ENCODE peak calls at places on chromosomes 6 and 20, in eight cellular contexts. J is astrocyte of the spinal cord, R is Caco-2, L is GM06990, M is cardiac fibroblast, C is mammary epithelial cell, T is left lung, E is coronary artery. N is an unnamed sample.
A peak's percentile ranks its signal among the peaks of the same experiment; 100 is the strongest.

GRCh38 chr20:8693709-8694108 is 375.2 kb upstream of the PLCB4 start:
- DNase-seq in C (peak; percentile 1), J (peak; percentile 30), T (no peak), M (peak; percentile 24), L (no peak), R (no peak), E (no peak), N (peak; percentile 64)

GRCh38 chr6:85479221-85479620 is 29.3 kb downstream of the NT5E start:
- DNase-seq in T (no peak), R (no peak), C (no peak), L (no peak), M (no peak), J (no peak), E (no peak), N (no peak)

GRCh38 chr6:63487123-63487813 is 85.0 kb upstream of the LOC128125822 start:
- DNase-seq in T (no peak), C (no peak), M (peak; percentile 1), R (no peak), J (no peak), E (no peak), L (no peak), N (no peak)

GRCh38 chr6:43334466-43335095 is 26.0 kb upstream of the CRIP3 start:
- DNase-seq in M (peak; percentile 73), J (peak; percentile 64), T (no peak), L (no peak), C (peak; percentile 47), E (no peak), R (peak; percentile 55), N (peak; percentile 71)

GRCh38 chr6:146381486-146381885 is 162.1 kb upstream of the RAB32 start:
- DNase-seq in M (peak; percentile 3), J (no peak), R (no peak), C (no peak), T (no peak), E (no peak), L (no peak), N (no peak)

GRCh38 chr6:80438728-80439127 is 332.3 kb downstream of the BCKDHB start:
- DNase-seq in R (no peak), J (peak; percentile 67), E (no peak), C (peak; percentile 83), T (no peak), L (no peak), M (peak; percentile 73), N (peak; percentile 88)

GRCh38 chr6:3835055-3835731 is 14.0 kb upstream of the FAM50B start:
- DNase-seq in C (no peak), L (no peak), M (peak; percentile 76), T (no peak), J (no peak), E (no peak), R (peak; percentile 62), N (peak; percentile 65)

GRCh38 chr6:5516036-5516435 is 254.7 kb downstream of the FARS2 start:
- DNase-seq in C (no peak), E (no peak), J (no peak), T (no peak), M (no peak), L (no peak), R (no peak), N (no peak)

GRCh38 chr6:2900821-2901644 is 2.1 kb downstream of the SERPINB9 start:
- DNase-seq in T (no peak), J (no peak), C (no peak), M (peak; percentile 45), L (no peak), R (no peak), E (no peak), N (no peak)

GRCh38 chr6:42428326-42429041 is 23.2 kb downstream of the TRERF1 start:
- DNase-seq in L (peak; percentile 47), E (no peak), J (no peak), T (peak; percentile 42), R (no peak), M (no peak), C (no peak), N (peak; percentile 61)

GRCh38 chr6:113719056-113719455 is 138.1 kb upstream of the MARCKS start:
- DNase-seq in J (no peak), R (peak; percentile 77), M (no peak), T (no peak), L (no peak), C (peak; percentile 55), E (no peak), N (peak; percentile 13)

DNA sequence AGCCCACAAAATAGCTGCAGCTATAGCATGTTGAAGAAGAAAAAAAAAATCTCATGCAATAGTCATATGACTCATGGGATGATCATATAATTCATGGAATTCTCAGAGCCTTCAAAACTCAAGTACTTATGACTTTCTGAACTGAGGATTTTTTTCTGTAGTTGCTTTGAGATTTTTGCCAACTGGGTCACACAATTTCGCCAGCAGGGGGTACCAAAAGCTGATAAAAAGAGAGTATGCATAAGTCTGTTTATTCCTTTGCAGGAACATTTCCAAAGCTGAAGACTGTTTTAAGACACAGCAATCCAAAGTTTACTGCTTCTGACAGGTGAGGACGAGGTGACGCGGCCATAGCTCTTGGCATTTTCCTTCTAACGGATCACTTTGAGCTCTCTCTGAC is 586.1 kb upstream of the CHD6 start:
- DNase-seq in C (no peak), M (peak; percentile 3), J (no peak), T (no peak), L (no peak), E (no peak), R (peak; percentile 24), N (no peak)
- TF ChIP-seq CTCF in C (no peak), M (no peak), J (no peak), T (no peak), L (no peak), E (no peak), R (peak; percentile 51), N (no peak)

GRCh38 chr20:2694519-2694918 is 1.9 kb downstream of the EBF4 start:
- DNase-seq in C (no peak), E (no peak), J (no peak), R (no peak), L (no peak), M (no peak), T (no peak), N (no peak)
- H3K4me3 ChIP-seq in C (no peak overlapping the region), E (no peak overlapping the region), J (no peak overlapping the region), R (no peak overlapping the region), L (no peak overlapping the region), M (no peak overlapping the region), T (no peak overlapping the region), N (no peak overlapping the region)

DNA sequence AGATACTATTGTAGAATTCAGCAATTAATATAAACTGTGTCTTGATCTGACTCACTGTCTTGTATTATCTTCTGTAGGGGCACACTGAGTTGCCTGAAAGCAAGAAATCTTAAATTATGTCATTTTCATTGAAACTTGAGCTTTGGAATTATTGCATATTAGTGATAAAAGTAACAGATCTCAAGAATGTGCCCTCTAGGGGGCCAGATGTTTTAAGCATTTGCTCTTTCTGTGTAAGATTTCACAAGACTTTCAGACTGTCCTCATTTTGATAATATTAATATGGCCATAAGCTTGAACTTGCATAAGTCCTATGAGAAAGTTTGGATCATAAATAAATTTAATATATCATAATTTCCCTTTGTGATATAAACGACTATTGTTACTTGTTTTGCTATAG is 55.5 kb upstream of the MYO6 start:
- DNase-seq in L (no peak), J (peak; percentile 26), T (no peak), M (peak; percentile 64), R (no peak), C (no peak), E (no peak), N (peak; percentile 54)
- TF ChIP-seq CTCF in L (no peak), J (peak; percentile 23), T (no peak), M (no peak), R (peak; percentile 16), C (no peak), E (no peak), N (no peak)

DNA sequence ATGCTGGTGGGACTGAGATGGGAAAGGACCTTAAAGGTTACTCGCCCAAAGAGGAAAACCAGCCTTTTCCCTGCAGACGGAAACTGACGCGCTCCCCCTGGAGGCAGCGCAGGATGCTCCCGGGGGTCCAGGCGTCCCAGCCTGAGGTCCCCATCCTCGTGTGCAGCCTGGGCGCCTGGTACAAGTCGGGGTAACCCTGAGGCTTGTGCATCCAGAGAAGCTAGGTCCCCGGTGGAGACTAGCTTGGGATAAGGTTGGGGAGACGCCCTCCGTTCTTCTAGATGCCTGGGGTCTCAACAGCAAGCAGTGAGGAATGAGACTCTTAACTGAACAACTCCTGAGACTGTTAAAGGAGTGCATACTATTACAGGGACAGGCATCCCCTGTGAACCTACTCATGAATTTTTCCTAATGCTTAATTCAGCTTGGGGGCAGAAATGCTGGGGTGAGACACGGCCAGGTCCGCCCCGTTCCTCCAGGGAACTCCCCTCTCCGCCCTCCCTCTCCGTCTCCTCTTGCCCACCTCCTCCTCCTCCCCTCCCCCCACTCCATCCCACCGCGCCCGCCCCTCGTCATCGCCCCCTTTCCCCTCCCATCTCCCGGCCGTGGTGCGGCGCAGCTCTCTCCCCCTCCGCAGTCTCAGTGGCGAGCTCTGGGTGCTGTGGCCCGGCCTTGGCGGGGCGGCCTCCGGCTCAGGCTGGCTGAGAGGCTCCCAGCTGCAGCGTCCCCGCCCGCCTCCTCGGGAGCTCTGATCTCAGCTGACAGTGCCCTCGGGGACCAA is at the start of gene PRSS35:
- DNase-seq in E (peak; percentile 81), J (peak; percentile 56), L (peak; percentile 28), R (peak; percentile 88), M (peak; percentile 59), T (peak; percentile 57), C (peak; percentile 40), N (peak; percentile 40)
- H3K4me3 ChIP-seq in E (peak within 1 kb of the TSS; percentile 81), J (peak within 1 kb of the TSS; percentile 47), L (no peak within 1 kb of the TSS), R (peak within 1 kb of the TSS; percentile 43), M (peak within 1 kb of the TSS; percentile 50), T (peak within 1 kb of the TSS; percentile 33), C (peak within 1 kb of the TSS; percentile 46), N (peak within 1 kb of the TSS; percentile 60)

GRCh38 chr20:25685276-25686080 is 11.2 kb downstream of the ZNF337 start:
- DNase-seq in J (no peak), C (no peak), L (no peak), R (peak; percentile 41), E (no peak), T (no peak), M (no peak), N (no peak)
- TF ChIP-seq CTCF in J (no peak), C (no peak), L (peak; percentile 34), R (peak; percentile 31), E (no peak), T (no peak), M (no peak), N (no peak)

DNA sequence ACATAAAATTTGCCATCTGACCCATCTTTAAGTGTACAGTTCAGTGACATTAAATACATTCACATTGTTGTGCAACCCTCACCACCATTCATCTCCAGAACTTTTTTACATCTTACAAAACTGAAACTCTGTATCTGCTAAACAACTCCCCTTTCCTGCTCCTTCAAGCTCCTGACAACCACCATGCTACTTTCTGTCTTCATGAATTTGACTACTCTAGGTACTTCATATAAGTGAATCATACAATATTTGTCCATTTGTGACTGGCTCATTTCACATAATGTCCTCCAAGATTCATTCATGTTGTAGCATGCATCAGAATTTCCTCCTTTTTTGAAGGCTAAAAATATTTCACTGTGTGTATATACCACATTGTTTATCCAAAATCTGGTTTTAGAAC is 86.9 kb upstream of the SMLR1 start:
- DNase-seq in R (no peak), L (no peak), C (peak; percentile 25), T (no peak), J (no peak), E (no peak), M (no peak), N (no peak)
- H3K4me3 ChIP-seq in R (no peak overlapping the region), L (no peak overlapping the region), C (no peak overlapping the region), T (no peak overlapping the region), J (no peak overlapping the region), E (no peak overlapping the region), M (no peak overlapping the region), N (no peak overlapping the region)